ENCODE peak calls at places on chromosome 15, in ten cellular contexts. E, D, W, Q, L, R, F, C, U and J are unnamed samples.
A peak's percentile ranks its signal among the peaks of the same experiment; 100 is the strongest.

GRCh38 chr15:29377141-29377540 is 107.5 kb upstream of the NSMCE3 start:
- DNase-seq in E (no peak), D (no peak), W (no peak), Q (no peak), L (no peak), R (no peak), F (no peak), C (no peak), U (no peak), J (no peak)

GRCh38 chr15:82835391-82835917 is 26.0 kb downstream of the WHAMM start:
- DNase-seq in E (no peak), D (no peak), W (no peak), Q (no peak), L (no peak), R (no peak), F (no peak), C (no peak), U (no peak), J (no peak)

GRCh38 chr15:60575995-60576394 is 97.1 kb upstream of the ICE2 start:
- DNase-seq in E (no peak), D (peak; percentile 10), W (no peak), Q (no peak), L (no peak), R (no peak), F (no peak), C (peak; percentile 52), U (no peak), J (no peak)

GRCh38 chr15:55403531-55403930 is 4.6 kb downstream of the CCPG1 start:
- DNase-seq in E (no peak), D (no peak), W (no peak), Q (no peak), L (no peak), R (peak; percentile 67), F (no peak), C (peak; percentile 39), U (no peak), J (no peak)

GRCh38 chr15:27414168-27414870 is 443.3 kb downstream of the GABRG3 start:
- DNase-seq in E (no peak), D (no peak), W (no peak), Q (no peak), L (no peak), R (peak; percentile 58), F (no peak), C (peak; percentile 41), U (no peak), J (no peak)

GRCh38 chr15:62138124-62138523 is 27.0 kb downstream of the C2CD4B start:
- DNase-seq in E (no peak), D (no peak), W (no peak), Q (no peak), L (no peak), R (peak; percentile 76), F (no peak), C (peak; percentile 86), U (no peak), J (peak; percentile 48)

GRCh38 chr15:65980824-65981456 is 111.6 kb downstream of the RAB11A start:
- DNase-seq in E (peak; percentile 74), D (peak; percentile 95), W (peak; percentile 55), Q (no peak), L (no peak), R (peak; percentile 71), F (peak; percentile 28), C (peak; percentile 81), U (peak; percentile 32), J (peak; percentile 33)

GRCh38 chr15:32853667-32854066 is 135.9 kb downstream of the GREM1 start:
- DNase-seq in E (no peak), D (no peak), W (no peak), Q (no peak), L (no peak), R (no peak), F (no peak), C (no peak), U (no peak), J (no peak)

GRCh38 chr15:93072011-93072410 is 17.0 kb downstream of the RGMA start:
- DNase-seq in E (no peak), D (no peak), W (no peak), Q (no peak), L (no peak), R (peak; percentile 68), F (no peak), C (no peak), U (no peak), J (peak; percentile 24)

GRCh38 chr15:93070901-93071300 is 18.1 kb downstream of the RGMA start:
- DNase-seq in E (no peak), D (no peak), W (no peak), Q (no peak), L (no peak), R (no peak), F (no peak), C (no peak), U (no peak), J (no peak)

GRCh38 chr15:93073465-93073952 is 15.5 kb downstream of the RGMA start:
- DNase-seq in E (no peak), D (no peak), W (no peak), Q (no peak), L (no peak), R (no peak), F (no peak), C (no peak), U (no peak), J (no peak)

GRCh38 chr15:93071469-93071891 is 17.5 kb downstream of the RGMA start:
- DNase-seq in E (peak; percentile 26), D (no peak), W (no peak), Q (no peak), L (no peak), R (peak; percentile 20), F (no peak), C (peak; percentile 26), U (no peak), J (no peak)

GRCh38 chr15:93072440-93073394 is 16.3 kb downstream of the RGMA start:
- DNase-seq in E (peak; percentile 95), D (peak; percentile 67), W (peak; percentile 83), Q (no peak), L (no peak), R (peak; percentile 70), F (peak; percentile 89), C (peak; percentile 21), U (peak; percentile 83), J (peak; percentile 13)
- H3K4me3 ChIP-seq in E (peak overlapping the region; percentile 87), D (peak overlapping the region; percentile 54), W (peak overlapping the region; percentile 58), Q (peak overlapping the region; percentile 64), L (no peak overlapping the region), R (peak overlapping the region; percentile 65), F (peak overlapping the region; percentile 66), C (peak overlapping the region; percentile 46), U (peak overlapping the region; percentile 84), J (peak overlapping the region; percentile 67)

DNA sequence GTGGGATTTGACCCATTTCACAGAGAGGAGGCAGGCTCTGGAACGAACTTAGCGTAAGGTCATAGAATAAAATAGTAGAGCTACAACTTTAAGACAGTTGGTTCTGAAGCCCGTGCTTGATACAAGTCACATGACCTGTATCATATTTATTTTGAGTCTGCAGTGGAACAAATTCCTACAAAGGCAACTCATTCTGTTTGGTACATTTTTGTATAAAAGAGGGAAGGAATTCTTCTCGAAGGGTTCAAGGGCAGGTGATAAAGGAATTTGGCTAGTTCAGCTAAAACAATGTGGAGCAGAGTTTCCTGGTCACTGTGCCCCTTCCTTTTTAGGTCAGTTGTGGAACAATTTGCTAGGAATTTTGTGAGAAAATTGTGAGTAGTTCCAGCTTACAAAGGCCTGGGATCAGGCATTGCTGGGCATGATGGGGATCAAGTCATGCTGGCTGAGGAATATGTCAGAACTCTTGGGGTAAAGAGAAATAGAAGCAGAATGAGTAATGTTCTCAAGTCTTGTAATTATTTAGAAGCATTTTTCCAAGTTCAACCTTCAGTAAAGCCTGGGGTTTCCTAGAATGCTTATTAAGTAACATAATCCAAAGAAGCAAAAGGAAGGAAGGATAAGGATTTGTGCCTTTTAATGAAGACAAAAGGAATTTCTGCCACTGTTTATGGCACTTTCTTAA is 19.1 kb downstream of the USP3 start:
- DNase-seq in E (no peak), D (no peak), W (no peak), Q (no peak), L (no peak), R (peak; percentile 29), F (no peak), C (no peak), U (no peak), J (no peak)
- H3K4me3 ChIP-seq in E (no peak overlapping the region), D (no peak overlapping the region), W (no peak overlapping the region), Q (no peak overlapping the region), L (no peak overlapping the region), R (no peak overlapping the region), F (no peak overlapping the region), C (no peak overlapping the region), U (no peak overlapping the region), J (no peak overlapping the region)

GRCh38 chr15:51229907-51230328 is 108.5 kb downstream of the CYP19A1 start:
- DNase-seq in E (peak; percentile 46), D (peak; percentile 19), W (no peak), Q (no peak), L (no peak), R (peak; percentile 30), F (no peak), C (peak; percentile 41), U (no peak), J (no peak)

GRCh38 chr15:51226813-51227212 is 111.6 kb downstream of the CYP19A1 start:
- DNase-seq in E (no peak), D (no peak), W (no peak), Q (no peak), L (no peak), R (no peak), F (no peak), C (no peak), U (no peak), J (no peak)

GRCh38 chr15:51223771-51224229 is 114.6 kb downstream of the CYP19A1 start:
- DNase-seq in E (no peak), D (no peak), W (peak; percentile 63), Q (no peak), L (no peak), R (peak; percentile 77), F (no peak), C (peak; percentile 30), U (no peak), J (peak; percentile 85)

GRCh38 chr15:51227967-51228783 is 110.2 kb downstream of the CYP19A1 start:
- DNase-seq in E (peak; percentile 16), D (peak; percentile 72), W (peak; percentile 66), Q (no peak), L (no peak), R (peak; percentile 81), F (peak; percentile 19), C (peak; percentile 83), U (peak; percentile 22), J (peak; percentile 67)

DNA sequence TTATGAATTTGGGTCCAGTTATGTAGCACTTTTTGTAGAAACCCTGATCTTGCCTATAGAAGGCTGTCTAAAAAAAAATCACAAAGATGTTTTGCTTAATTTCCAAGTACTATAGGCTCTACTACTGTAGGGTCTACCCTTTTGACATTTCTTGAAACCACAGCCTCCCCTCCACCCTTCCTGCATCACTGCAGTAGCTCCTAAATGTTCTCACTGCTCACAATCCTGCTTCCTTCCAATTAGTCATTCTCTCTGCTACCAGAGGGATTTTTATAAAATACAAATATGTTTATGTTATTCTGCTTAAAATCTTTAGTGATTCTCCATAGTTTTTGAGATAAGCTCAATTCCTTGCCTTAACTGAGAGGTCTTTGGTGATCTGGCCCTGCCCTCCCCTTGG is 114.0 kb downstream of the CYP19A1 start:
- DNase-seq in E (no peak), D (no peak), W (no peak), Q (no peak), L (no peak), R (peak; percentile 26), F (no peak), C (no peak), U (no peak), J (peak; percentile 66)
- H3K4me3 ChIP-seq in E (no peak overlapping the region), D (no peak overlapping the region), W (no peak overlapping the region), Q (no peak overlapping the region), L (no peak overlapping the region), R (no peak overlapping the region), F (no peak overlapping the region), C (no peak overlapping the region), U (no peak overlapping the region), J (no peak overlapping the region)

DNA sequence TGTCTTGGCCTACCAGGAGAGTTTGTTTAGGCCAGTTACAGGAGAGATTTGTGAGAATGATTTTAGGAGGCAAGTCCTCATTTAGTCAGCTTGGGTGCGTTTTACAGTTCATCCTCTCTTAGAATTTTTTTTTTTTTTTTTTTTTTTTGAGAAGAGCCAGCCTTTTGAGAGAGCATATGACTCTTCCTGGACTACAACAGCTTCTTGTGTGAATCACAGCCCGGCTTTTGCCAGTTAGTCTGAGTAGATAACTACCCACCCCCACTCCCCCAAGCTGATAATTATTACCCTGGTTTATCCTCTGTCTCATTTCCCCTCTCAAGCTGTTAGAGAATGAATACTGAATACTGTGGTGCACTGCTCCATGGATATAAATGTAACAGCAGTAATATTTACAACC is 7.8 kb downstream of the CHD2 start:
- DNase-seq in E (no peak), D (no peak), W (peak; percentile 78), Q (no peak), L (no peak), R (peak; percentile 84), F (no peak), C (peak; percentile 82), U (peak; percentile 54), J (peak; percentile 49)
- H3K4me3 ChIP-seq in E (peak overlapping the region; percentile 4), D (peak overlapping the region; percentile 56), W (no peak overlapping the region), Q (peak overlapping the region; percentile 83), L (peak overlapping the region; percentile 48), R (peak overlapping the region; percentile 1), F (no peak overlapping the region), C (no peak overlapping the region), U (peak overlapping the region; percentile 68), J (peak overlapping the region; percentile 5)